ENCODE peak calls at places on chromosomes 11 and 22, in eight cellular contexts. K is AG10803, Z is keratinocyte, G is lower lobe of right lung, V is heart right ventricle, U is spleen, R is fibroblast of the aortic adventitia, M is LNCaP clone FGC. W is an unnamed sample.

GRCh38 chr11:2248762-2249161 is 21.6 kb downstream of the ASCL2 start:
- DNase-seq in U (no peak), R (no peak), V (no peak), G (no peak), M (no peak), Z (no peak), K (no peak), W (no peak)

GRCh38 chr11:100833276-100833675 is 146.2 kb downstream of the ARHGAP42 start:
- DNase-seq in U (no peak), Z (no peak), V (no peak), K (no peak), R (no peak), G (no peak), M (no peak), W (no peak)

GRCh38 chr11:62592216-62592815 is 993 bp upstream of the TUT1 start:
- DNase-seq in M (no peak), R (no peak), Z (no peak), U (no peak), G (no peak), V (no peak), K (no peak), W (no peak)

GRCh38 chr22:25119609-25120008 is 80.0 kb upstream of the CRYBB3 start:
- DNase-seq in G (no peak), R (no peak), U (no peak), V (no peak), Z (no peak), M (no peak), K (no peak), W (no peak)

GRCh38 chr11:106471273-106471672 is 393.8 kb downstream of the AASDHPPT start:
- DNase-seq in U (no peak), V (no peak), K (no peak), Z (no peak), R (no peak), G (no peak), M (no peak), W (no peak)

GRCh38 chr22:39264344-39265116 is 19.7 kb upstream of the PDGFB start:
- DNase-seq in K (no peak), V (peak), R (no peak), U (no peak), M (no peak), G (peak), Z (no peak), W (no peak)

GRCh38 chr11:46065681-46066080 is 55.6 kb downstream of the PHF21A start:
- DNase-seq in G (no peak), R (no peak), M (no peak), U (no peak), Z (no peak), V (no peak), K (no peak), W (no peak)

GRCh38 chr11:34926831-34927132 is 10.4 kb downstream of the PDHX start:
- DNase-seq in G (no peak), M (no peak), K (peak), V (no peak), Z (no peak), U (no peak), R (peak), W (no peak)

GRCh38 chr11:44085330-44085729 is 10.1 kb upstream of the EXT2 start:
- DNase-seq in G (no peak), K (no peak), Z (no peak), M (no peak), V (no peak), U (no peak), R (no peak), W (no peak)

GRCh38 chr11:2768471-2769408 is 68.9 kb upstream of the KCNQ1OT1 start:
- DNase-seq in Z (no peak), V (no peak), R (peak), U (peak), G (peak), M (no peak), K (peak), W (no peak)

GRCh38 chr11:128463386-128463829 is 124.0 kb downstream of the ETS1 start:
- DNase-seq in V (peak), Z (no peak), U (no peak), K (peak), M (no peak), R (peak), G (no peak), W (peak)

GRCh38 chr22:36753120-36753802 is 22.7 kb downstream of the IFT27 start:
- DNase-seq in U (no peak), V (no peak), Z (peak), K (no peak), G (no peak), M (no peak), R (no peak), W (no peak)

GRCh38 chr11:65170058-65170534 is at the start of gene SPDYC:
- DNase-seq in Z (no peak), K (no peak), U (peak), G (no peak), V (no peak), M (no peak), R (no peak), W (no peak)

GRCh38 chr11:11782532-11783110 is 59.2 kb upstream of the USP47 start:
- DNase-seq in V (no peak), G (peak), U (no peak), R (no peak), M (peak), Z (no peak), K (no peak), W (no peak)

GRCh38 chr22:27800250-27801131 is 1.1 kb downstream of the MN1 start:
- DNase-seq in R (peak), K (no peak), Z (no peak), U (no peak), V (peak), G (no peak), M (no peak), W (no peak)

GRCh38 chr22:30228509-30229359 is 17.8 kb downstream of the LIF start:
- DNase-seq in U (no peak), M (no peak), R (no peak), G (no peak), V (no peak), K (no peak), Z (peak), W (no peak)

GRCh38 chr11:17197431-17197898 is 10.3 kb downstream of the PIK3C2A start:
- DNase-seq in V (no peak), G (no peak), K (no peak), U (no peak), Z (no peak), R (no peak), M (no peak), W (no peak)

GRCh38 chr11:95154514-95154913 is 64.9 kb downstream of the ENDOD1 start:
- DNase-seq in V (no peak), R (peak), G (no peak), K (peak), M (peak), Z (no peak), U (no peak), W (no peak)

GRCh38 chr11:1339066-1339675 is 29.7 kb upstream of the TOLLIP start:
- DNase-seq in V (no peak), U (no peak), R (peak), K (no peak), M (no peak), Z (no peak), G (no peak), W (no peak)

GRCh38 chr11:100578966-100579365 is 108.1 kb upstream of the ARHGAP42 start:
- DNase-seq in U (no peak), K (no peak), M (no peak), G (no peak), V (no peak), R (peak), Z (peak), W (no peak)

GRCh38 chr11:8351223-8351622 is 87.5 kb upstream of the LMO1 start:
- DNase-seq in K (no peak), G (no peak), M (no peak), U (no peak), V (no peak), Z (no peak), R (no peak), W (no peak)

GRCh38 chr11:11748706-11749365 is 92.9 kb upstream of the USP47 start:
- DNase-seq in V (no peak), Z (peak), K (peak), R (peak), U (no peak), G (no peak), M (no peak), W (no peak)

GRCh38 chr11:125166903-125167291 is 2.3 kb downstream of the PKNOX2 start:
- DNase-seq in U (no peak), M (no peak), G (no peak), Z (no peak), V (no peak), K (no peak), R (no peak), W (no peak)

DNA sequence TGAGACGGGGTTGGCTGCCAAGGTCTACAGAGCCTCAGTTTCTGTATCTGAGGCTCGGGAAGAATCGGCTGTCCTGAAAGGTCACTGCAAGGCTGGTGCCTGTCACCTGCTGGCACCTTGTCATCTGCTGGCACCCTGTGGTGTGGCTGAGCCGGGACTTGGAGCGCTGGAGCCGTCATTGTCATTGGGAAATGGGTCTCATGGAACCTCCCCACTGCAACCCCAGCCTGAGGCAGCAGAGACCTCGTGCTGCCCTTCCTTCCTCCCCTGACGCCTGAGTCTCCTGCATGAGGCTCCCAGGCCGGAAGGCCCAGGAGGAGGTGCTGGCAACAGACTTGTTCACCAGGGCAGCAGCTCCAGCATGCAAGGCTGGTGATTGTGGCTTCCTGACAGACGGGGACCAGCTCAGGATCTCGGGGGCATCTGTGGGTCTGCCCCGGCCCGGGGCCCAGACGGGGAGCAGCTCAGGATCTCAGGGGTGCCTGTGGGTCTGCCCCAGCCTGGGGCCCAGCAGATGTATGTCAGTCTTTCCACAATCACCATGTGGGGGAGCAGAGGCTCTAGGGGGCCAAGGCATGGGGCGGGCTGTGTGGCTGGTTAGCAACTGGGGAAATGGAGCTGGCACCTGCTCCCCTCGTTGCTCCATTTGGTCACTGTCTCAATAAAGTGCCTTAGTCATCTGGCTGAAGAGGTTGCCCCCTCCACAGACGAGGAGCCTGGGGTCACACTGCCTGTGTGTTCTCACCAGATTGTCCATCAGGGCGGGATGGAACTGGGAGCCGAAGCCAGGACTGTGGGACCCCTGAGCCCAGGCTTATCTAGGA is 668.7 kb downstream of the BRD1 start:
- DNase-seq in V (no peak), M (no peak), K (no peak), R (no peak), U (peak), G (no peak), Z (no peak), W (no peak)
- H3K4me3 ChIP-seq in V (no peak), M (no peak), K (no peak), R (no peak), U (no peak), G (no peak), Z (no peak), W (no peak)

DNA sequence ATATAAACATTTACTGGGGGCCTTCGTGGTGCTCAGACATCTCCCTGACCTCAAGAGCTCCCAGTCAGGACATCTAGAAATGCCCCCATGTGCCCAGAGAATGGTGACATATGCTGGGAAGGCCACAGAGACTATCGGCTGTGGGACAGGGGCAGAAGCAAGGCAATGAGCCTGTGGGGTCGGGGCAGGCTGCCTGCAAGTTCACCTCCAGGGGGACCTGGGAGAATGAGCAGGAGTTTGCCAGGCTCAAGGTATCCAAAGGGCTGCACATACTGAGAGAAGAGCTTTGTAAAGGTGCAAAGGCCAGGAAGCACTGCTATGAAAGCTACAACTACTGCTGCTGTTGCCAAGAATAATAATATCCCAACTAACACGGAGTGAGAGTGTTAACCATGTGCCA is 233.9 kb downstream of the TENM4 start:
- DNase-seq in G (no peak), M (no peak), Z (no peak), U (no peak), R (no peak), V (no peak), K (no peak), W (no peak)
- TF ChIP-seq CTCF in G (no peak), M (no peak), Z (no peak), U (no peak), R (no peak), V (no peak), K (no peak), W (no peak)

DNA sequence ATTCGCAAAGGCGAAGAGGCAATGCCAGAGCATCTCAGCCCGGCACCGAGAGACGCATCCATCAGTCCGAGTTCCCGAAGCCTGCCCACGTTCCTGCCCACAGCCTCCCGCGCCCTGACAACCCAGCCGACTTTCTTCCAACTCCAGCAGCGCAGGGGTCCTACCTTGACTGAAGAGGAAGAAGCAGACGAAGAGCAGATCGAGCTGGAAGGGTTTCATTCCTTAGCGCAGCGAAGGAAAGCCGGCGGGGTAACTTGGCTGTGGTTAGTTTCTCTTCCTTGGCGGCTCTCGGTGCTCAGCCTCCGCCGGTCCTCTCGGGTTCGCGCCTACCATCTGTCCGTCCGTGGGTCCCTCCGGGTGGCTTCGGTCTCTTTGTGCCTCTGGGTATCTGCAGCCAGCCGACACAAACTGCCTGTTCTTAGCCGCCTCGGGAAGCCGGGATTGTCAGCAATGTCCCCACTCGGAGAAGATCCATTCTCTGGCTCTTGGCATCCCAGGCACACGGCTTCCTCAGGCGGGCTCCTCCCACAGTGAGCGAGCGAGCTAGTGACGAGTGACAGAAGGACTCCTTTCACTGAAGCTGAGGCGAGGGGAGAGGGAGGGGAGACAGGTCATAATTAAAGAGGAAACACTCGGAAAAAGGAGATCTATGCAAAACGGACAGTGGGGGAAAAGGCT is at the start of gene KIRREL3:
- DNase-seq in Z (no peak), R (no peak), V (peak), M (no peak), K (peak), G (no peak), U (no peak), W (no peak)
- H3K4me3 ChIP-seq in Z (peak), R (peak), V (peak), M (no peak), K (peak), G (peak), U (peak), W (peak)

DNA sequence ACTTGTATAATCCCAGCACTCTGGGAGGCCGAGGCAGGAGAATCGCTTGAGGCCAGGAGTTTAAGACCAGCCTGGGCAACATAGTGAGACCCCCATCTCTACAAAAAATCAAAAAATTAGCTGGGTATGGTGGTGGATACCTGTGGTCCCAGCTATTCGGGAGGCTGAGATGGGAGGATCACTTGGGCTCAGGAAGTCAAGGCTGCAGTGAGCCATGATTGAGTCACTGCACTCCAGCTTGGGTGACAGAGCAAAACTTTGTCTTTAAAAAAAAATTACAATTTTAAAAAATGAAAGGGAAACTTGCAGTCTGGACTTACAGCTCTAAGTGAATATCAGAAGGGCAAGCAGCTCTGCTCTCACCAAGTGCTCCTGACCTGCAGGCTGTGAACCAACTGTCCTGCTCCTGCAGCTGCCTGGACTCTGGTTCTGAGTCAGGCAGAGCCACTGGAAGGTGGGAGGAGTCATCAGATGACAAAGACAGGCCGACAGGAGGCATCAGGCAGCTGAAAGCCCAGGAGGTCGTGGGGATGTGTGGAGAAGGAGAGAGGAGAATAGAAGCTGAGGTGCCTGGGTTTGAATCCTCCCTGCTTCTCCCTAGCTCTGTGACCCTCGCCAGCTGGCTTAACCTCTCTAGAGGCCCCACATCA is 9.6 kb downstream of the SMTNL1 start:
- DNase-seq in M (no peak), U (no peak), V (no peak), Z (no peak), R (no peak), K (peak), G (no peak), W (no peak)
- TF ChIP-seq CTCF in M (no peak), U (no peak), V (no peak), Z (peak), R (no peak), K (peak), G (no peak), W (peak)

GRCh38 chr11:118912742-118913410 is 12.8 kb downstream of the BCL9L start:
- DNase-seq in M (no peak), U (peak), V (no peak), R (no peak), Z (no peak), G (no peak), K (no peak), W (no peak)

GRCh38 chr11:118915396-118915795 is 10.3 kb downstream of the BCL9L start:
- DNase-seq in Z (no peak), M (no peak), V (no peak), K (no peak), R (no peak), G (no peak), U (no peak), W (no peak)

GRCh38 chr11:118911880-118912741 is 13.6 kb downstream of the BCL9L start:
- DNase-seq in K (peak), V (peak), M (no peak), G (no peak), Z (peak), R (peak), U (peak), W (no peak)

GRCh38 chr11:118914178-118914918 is 11.4 kb downstream of the BCL9L start:
- DNase-seq in Z (no peak), V (no peak), U (peak), R (no peak), K (no peak), M (no peak), G (no peak), W (no peak)

GRCh38 chr11:118913411-118914125 is 12.2 kb downstream of the BCL9L start:
- DNase-seq in K (no peak), U (peak), R (no peak), M (no peak), G (peak), Z (no peak), V (no peak), W (no peak)
- H3K4me3 ChIP-seq in K (peak), U (no peak), R (no peak), M (no peak), G (peak), Z (peak), V (peak), W (peak)

DNA sequence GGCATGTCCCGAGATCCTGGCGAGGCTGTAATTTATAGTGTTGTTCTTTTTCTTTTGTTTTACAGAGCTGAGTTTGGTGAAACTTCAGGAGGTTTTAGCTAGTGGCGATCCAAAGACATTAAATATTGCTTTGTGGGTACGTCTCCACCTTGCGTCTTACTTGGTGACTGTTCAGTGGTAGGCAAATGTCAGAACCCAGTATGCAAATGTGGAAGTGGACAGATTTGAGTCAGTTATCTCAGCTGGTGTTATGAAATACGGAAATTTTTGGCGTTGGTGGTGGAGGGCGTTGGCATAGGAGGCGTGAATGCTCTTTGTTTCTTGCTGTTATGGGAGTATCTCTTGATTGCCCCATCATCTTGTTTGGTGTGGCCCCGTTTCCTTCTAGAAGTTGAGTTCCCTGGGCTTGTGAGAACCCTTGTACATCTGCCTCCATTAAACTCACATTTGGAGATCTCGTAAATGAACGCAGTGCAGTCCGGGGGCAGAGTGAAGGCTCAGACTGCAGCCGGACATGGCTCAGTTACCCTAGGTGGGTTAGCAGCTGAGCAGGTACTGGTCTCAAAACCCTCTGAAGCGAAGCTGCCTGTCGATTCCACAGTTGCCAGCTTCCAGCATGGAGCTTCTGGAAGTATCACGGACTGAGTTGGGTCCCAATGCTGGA is 39.9 kb downstream of the PTPRJ start:
- DNase-seq in Z (no peak), K (no peak), M (no peak), G (no peak), V (no peak), U (peak), R (no peak), W (no peak)
- TF ChIP-seq CTCF in Z (no peak), K (no peak), M (no peak), G (peak), V (no peak), U (peak), R (no peak), W (no peak)

GRCh38 chr11:26571861-26572654 is at the start of gene MUC15:
- DNase-seq in K (no peak), R (no peak), Z (no peak), U (no peak), M (peak), V (no peak), G (peak), W (no peak)
- H3K4me3 ChIP-seq in K (no peak), R (no peak), Z (peak), U (no peak), M (no peak), V (no peak), G (peak), W (peak)

W was measured in epithelial cell of proximal tubule.